ENCODE peak calls at places on chromosomes 12 and 14, in ten cellular contexts. One of them, this sample, is unnamed.

GRCh38 chr12:29113101-29113500 is 36.0 kb upstream of the FAR2 start:
- DNase-seq in stomach: no peak
- DNase-seq in ascending aorta: no peak
- DNase-seq in NB4: no peak
- DNase-seq in AG08395: no peak
- DNase-seq in stimulated activated CD4-positive, alpha-beta T cell treated with anti-CD3 and anti-CD28 coated beads, Interleukin-15, amount 100 ng/mL, for 1 hour: no peak
- DNase-seq in progenitor cell of endocrine pancreas: no peak
- DNase-seq in T-helper 17 cell: no peak
- DNase-seq in anterior cingulate cortex: no peak
- DNase-seq in NCI-H1436: no peak
- DNase-seq in this sample: no peak

GRCh38 chr12:132510111-132510724 is 20.3 kb downstream of the FBRSL1 start:
- DNase-seq in anterior cingulate cortex: no peak
- DNase-seq in ascending aorta: no peak
- DNase-seq in NB4: no peak
- DNase-seq in NCI-H1436: no peak
- DNase-seq in progenitor cell of endocrine pancreas: no peak
- DNase-seq in stomach: no peak
- DNase-seq in AG08395: no peak
- DNase-seq in T-helper 17 cell: no peak
- DNase-seq in stimulated activated CD4-positive, alpha-beta T cell treated with anti-CD3 and anti-CD28 coated beads, Interleukin-15, amount 100 ng/mL, for 1 hour: no peak
- DNase-seq in this sample: no peak

GRCh38 chr14:54758041-54758440 is 144.6 kb downstream of the GCH1 start:
- DNase-seq in NB4: no peak
- DNase-seq in anterior cingulate cortex: no peak
- DNase-seq in NCI-H1436: no peak
- DNase-seq in ascending aorta: no peak
- DNase-seq in AG08395: no peak
- DNase-seq in stimulated activated CD4-positive, alpha-beta T cell treated with anti-CD3 and anti-CD28 coated beads, Interleukin-15, amount 100 ng/mL, for 1 hour: no peak
- DNase-seq in stomach: no peak
- DNase-seq in progenitor cell of endocrine pancreas: no peak
- DNase-seq in T-helper 17 cell: no peak
- DNase-seq in this sample: no peak

GRCh38 chr12:105064564-105065222 is 19.6 kb downstream of the ALDH1L2 start:
- DNase-seq in anterior cingulate cortex: no peak
- DNase-seq in progenitor cell of endocrine pancreas: no peak
- DNase-seq in NCI-H1436: no peak
- DNase-seq in AG08395: no peak
- DNase-seq in NB4: no peak
- DNase-seq in stomach: no peak
- DNase-seq in stimulated activated CD4-positive, alpha-beta T cell treated with anti-CD3 and anti-CD28 coated beads, Interleukin-15, amount 100 ng/mL, for 1 hour: no peak
- DNase-seq in T-helper 17 cell: no peak
- DNase-seq in ascending aorta: no peak
- DNase-seq in this sample: no peak

GRCh38 chr14:72315720-72316119 is 383.5 kb downstream of the RGS6 start:
- DNase-seq in NB4: peak
- DNase-seq in stomach: no peak
- DNase-seq in NCI-H1436: no peak
- DNase-seq in anterior cingulate cortex: no peak
- DNase-seq in progenitor cell of endocrine pancreas: no peak
- DNase-seq in stimulated activated CD4-positive, alpha-beta T cell treated with anti-CD3 and anti-CD28 coated beads, Interleukin-15, amount 100 ng/mL, for 1 hour: no peak
- DNase-seq in ascending aorta: no peak
- DNase-seq in AG08395: no peak
- DNase-seq in T-helper 17 cell: no peak
- DNase-seq in this sample: no peak

GRCh38 chr14:26597136-26598080 is at the start of gene NOVA1:
- DNase-seq in T-helper 17 cell: no peak
- DNase-seq in NCI-H1436: peak
- DNase-seq in progenitor cell of endocrine pancreas: peak
- DNase-seq in AG08395: peak
- DNase-seq in anterior cingulate cortex: peak
- DNase-seq in NB4: no peak
- DNase-seq in ascending aorta: peak
- DNase-seq in stimulated activated CD4-positive, alpha-beta T cell treated with anti-CD3 and anti-CD28 coated beads, Interleukin-15, amount 100 ng/mL, for 1 hour: no peak
- DNase-seq in stomach: no peak
- DNase-seq in this sample: peak

GRCh38 chr14:59028476-59029202 is 159.8 kb upstream of the DAAM1 start:
- DNase-seq in stimulated activated CD4-positive, alpha-beta T cell treated with anti-CD3 and anti-CD28 coated beads, Interleukin-15, amount 100 ng/mL, for 1 hour: no peak
- DNase-seq in stomach: peak
- DNase-seq in T-helper 17 cell: no peak
- DNase-seq in ascending aorta: peak
- DNase-seq in progenitor cell of endocrine pancreas: peak
- DNase-seq in NCI-H1436: peak
- DNase-seq in anterior cingulate cortex: peak
- DNase-seq in AG08395: peak
- DNase-seq in NB4: peak
- DNase-seq in this sample: peak

GRCh38 chr14:54629635-54630360 is 62.9 kb downstream of the SAMD4A start:
- DNase-seq in stomach: no peak
- DNase-seq in NCI-H1436: no peak
- DNase-seq in ascending aorta: no peak
- DNase-seq in stimulated activated CD4-positive, alpha-beta T cell treated with anti-CD3 and anti-CD28 coated beads, Interleukin-15, amount 100 ng/mL, for 1 hour: no peak
- DNase-seq in NB4: no peak
- DNase-seq in anterior cingulate cortex: no peak
- DNase-seq in progenitor cell of endocrine pancreas: no peak
- DNase-seq in T-helper 17 cell: no peak
- DNase-seq in AG08395: no peak
- DNase-seq in this sample: no peak

GRCh38 chr12:62683724-62684501 is 217.3 kb downstream of the MON2 start:
- DNase-seq in anterior cingulate cortex: peak
- DNase-seq in NCI-H1436: no peak
- DNase-seq in ascending aorta: peak
- DNase-seq in stomach: no peak
- DNase-seq in stimulated activated CD4-positive, alpha-beta T cell treated with anti-CD3 and anti-CD28 coated beads, Interleukin-15, amount 100 ng/mL, for 1 hour: no peak
- DNase-seq in AG08395: peak
- DNase-seq in NB4: no peak
- DNase-seq in progenitor cell of endocrine pancreas: no peak
- DNase-seq in T-helper 17 cell: no peak
- DNase-seq in this sample: peak

GRCh38 chr14:73236752-73237218 is 521 bp upstream of the PAPLN start:
- DNase-seq in AG08395: no peak
- DNase-seq in NB4: no peak
- DNase-seq in stomach: no peak
- DNase-seq in progenitor cell of endocrine pancreas: no peak
- DNase-seq in stimulated activated CD4-positive, alpha-beta T cell treated with anti-CD3 and anti-CD28 coated beads, Interleukin-15, amount 100 ng/mL, for 1 hour: no peak
- DNase-seq in ascending aorta: no peak
- DNase-seq in anterior cingulate cortex: no peak
- DNase-seq in T-helper 17 cell: no peak
- DNase-seq in NCI-H1436: no peak
- DNase-seq in this sample: no peak

GRCh38 chr14:67487937-67488893 is at the start of gene TMEM229B:
- DNase-seq in stomach: peak
- DNase-seq in anterior cingulate cortex: peak
- DNase-seq in T-helper 17 cell: peak
- DNase-seq in stimulated activated CD4-positive, alpha-beta T cell treated with anti-CD3 and anti-CD28 coated beads, Interleukin-15, amount 100 ng/mL, for 1 hour: peak
- DNase-seq in ascending aorta: no peak
- DNase-seq in AG08395: peak
- DNase-seq in NCI-H1436: no peak
- DNase-seq in NB4: peak
- DNase-seq in progenitor cell of endocrine pancreas: no peak
- DNase-seq in this sample: no peak

GRCh38 chr12:122875590-122876220 is 20.2 kb downstream of the VPS37B start:
- DNase-seq in T-helper 17 cell: no peak
- DNase-seq in NB4: no peak
- DNase-seq in anterior cingulate cortex: no peak
- DNase-seq in ascending aorta: peak
- DNase-seq in progenitor cell of endocrine pancreas: no peak
- DNase-seq in NCI-H1436: no peak
- DNase-seq in stomach: peak
- DNase-seq in stimulated activated CD4-positive, alpha-beta T cell treated with anti-CD3 and anti-CD28 coated beads, Interleukin-15, amount 100 ng/mL, for 1 hour: no peak
- DNase-seq in AG08395: peak
- DNase-seq in this sample: no peak

GRCh38 chr12:51087818-51088217 is 4.4 kb upstream of the CSRNP2 start:
- DNase-seq in NCI-H1436: no peak
- DNase-seq in ascending aorta: no peak
- DNase-seq in AG08395: no peak
- DNase-seq in stomach: no peak
- DNase-seq in stimulated activated CD4-positive, alpha-beta T cell treated with anti-CD3 and anti-CD28 coated beads, Interleukin-15, amount 100 ng/mL, for 1 hour: no peak
- DNase-seq in T-helper 17 cell: no peak
- DNase-seq in progenitor cell of endocrine pancreas: no peak
- DNase-seq in anterior cingulate cortex: no peak
- DNase-seq in NB4: no peak
- DNase-seq in this sample: no peak

GRCh38 chr12:105444050-105444808 is 113.7 kb downstream of the C12orf75 start:
- DNase-seq in NB4: no peak
- DNase-seq in progenitor cell of endocrine pancreas: no peak
- DNase-seq in stomach: no peak
- DNase-seq in AG08395: no peak
- DNase-seq in ascending aorta: no peak
- DNase-seq in NCI-H1436: no peak
- DNase-seq in T-helper 17 cell: no peak
- DNase-seq in stimulated activated CD4-positive, alpha-beta T cell treated with anti-CD3 and anti-CD28 coated beads, Interleukin-15, amount 100 ng/mL, for 1 hour: no peak
- DNase-seq in anterior cingulate cortex: no peak
- DNase-seq in this sample: no peak

GRCh38 chr14:39433452-39433813 is 1.2 kb upstream of the FBXO33 start:
- DNase-seq in stomach: no peak
- DNase-seq in ascending aorta: no peak
- DNase-seq in stimulated activated CD4-positive, alpha-beta T cell treated with anti-CD3 and anti-CD28 coated beads, Interleukin-15, amount 100 ng/mL, for 1 hour: no peak
- DNase-seq in NCI-H1436: no peak
- DNase-seq in NB4: no peak
- DNase-seq in AG08395: no peak
- DNase-seq in T-helper 17 cell: no peak
- DNase-seq in anterior cingulate cortex: no peak
- DNase-seq in progenitor cell of endocrine pancreas: no peak
- DNase-seq in this sample: no peak

GRCh38 chr12:96196781-96197180 is 2.6 kb downstream of the ELK3 start:
- DNase-seq in stimulated activated CD4-positive, alpha-beta T cell treated with anti-CD3 and anti-CD28 coated beads, Interleukin-15, amount 100 ng/mL, for 1 hour: no peak
- DNase-seq in T-helper 17 cell: no peak
- DNase-seq in NCI-H1436: no peak
- DNase-seq in AG08395: no peak
- DNase-seq in progenitor cell of endocrine pancreas: no peak
- DNase-seq in anterior cingulate cortex: no peak
- DNase-seq in ascending aorta: no peak
- DNase-seq in NB4: no peak
- DNase-seq in stomach: no peak
- DNase-seq in this sample: no peak

GRCh38 chr12:85466906-85467305 is 186.9 kb downstream of the ALX1 start:
- DNase-seq in stomach: no peak
- DNase-seq in progenitor cell of endocrine pancreas: no peak
- DNase-seq in T-helper 17 cell: no peak
- DNase-seq in NCI-H1436: no peak
- DNase-seq in anterior cingulate cortex: no peak
- DNase-seq in AG08395: no peak
- DNase-seq in ascending aorta: no peak
- DNase-seq in NB4: no peak
- DNase-seq in stimulated activated CD4-positive, alpha-beta T cell treated with anti-CD3 and anti-CD28 coated beads, Interleukin-15, amount 100 ng/mL, for 1 hour: no peak
- DNase-seq in this sample: no peak

GRCh38 chr14:83827383-83827782 is 1702.6 kb upstream of the FLRT2 start:
- DNase-seq in ascending aorta: no peak
- DNase-seq in NB4: no peak
- DNase-seq in NCI-H1436: no peak
- DNase-seq in anterior cingulate cortex: no peak
- DNase-seq in T-helper 17 cell: no peak
- DNase-seq in stomach: no peak
- DNase-seq in AG08395: no peak
- DNase-seq in stimulated activated CD4-positive, alpha-beta T cell treated with anti-CD3 and anti-CD28 coated beads, Interleukin-15, amount 100 ng/mL, for 1 hour: no peak
- DNase-seq in progenitor cell of endocrine pancreas: no peak
- DNase-seq in this sample: no peak

GRCh38 chr12:66066071-66066928 is 64.2 kb downstream of the LLPH start:
- DNase-seq in ascending aorta: no peak
- DNase-seq in progenitor cell of endocrine pancreas: no peak
- DNase-seq in NCI-H1436: no peak
- DNase-seq in NB4: peak
- DNase-seq in stomach: no peak
- DNase-seq in AG08395: no peak
- DNase-seq in T-helper 17 cell: no peak
- DNase-seq in stimulated activated CD4-positive, alpha-beta T cell treated with anti-CD3 and anti-CD28 coated beads, Interleukin-15, amount 100 ng/mL, for 1 hour: no peak
- DNase-seq in anterior cingulate cortex: no peak
- DNase-seq in this sample: no peak